ENCODE peak calls at places on chromosomes 5 and 9, in ten cellular contexts. J is CD8-positive, alpha-beta T cell; V is NCI-H1436; K is epithelial cell of esophagus; S is kidney glomerular epithelial cell; C is ecto neural progenitor cell; U is amniotic stem cell; E is stimulated activated CD4-positive, alpha-beta T cell treated with anti-CD3 and anti-CD28 coated beads, Interleukin-2, amount 100 ng/mL, for 24 hours; M is dorsolateral prefrontal cortex; Z is fibroblast of the aortic adventitia. Y is an unnamed sample.
A peak's percentile ranks its signal among the peaks of the same experiment; 100 is the strongest.

GRCh38 chr9:1184146-1184545 is 134.0 kb downstream of the DMRT2 start:
- DNase-seq in C (no peak), J (no peak), U (no peak), M (no peak), Z (no peak), E (no peak), K (no peak), V (no peak), S (no peak), Y (no peak)

GRCh38 chr5:154753792-154754191 is 1.4 kb upstream of the LARP1 start:
- DNase-seq in V (no peak), K (peak; percentile 61), E (no peak), U (peak; percentile 57), C (no peak), Z (peak; percentile 99), S (peak; percentile 47), M (peak; percentile 44), J (no peak), Y (peak; percentile 90)

GRCh38 chr5:82265052-82265451 is 13.1 kb downstream of the RPS23 start:
- DNase-seq in V (no peak), U (no peak), C (no peak), J (no peak), E (no peak), Z (peak; percentile 85), S (no peak), K (no peak), M (no peak), Y (no peak)

GRCh38 chr5:60163762-60164161 is 270.2 kb upstream of the PDE4D start:
- DNase-seq in S (no peak), E (no peak), M (no peak), J (no peak), K (no peak), V (no peak), Z (no peak), C (no peak), U (no peak), Y (no peak)

GRCh38 chr5:65157906-65158603 is 323.7 kb downstream of the ADAMTS6 start:
- DNase-seq in S (no peak), K (peak; percentile 69), E (no peak), Z (no peak), M (no peak), C (no peak), J (no peak), U (no peak), V (no peak), Y (no peak)

GRCh38 chr9:93156475-93157008 is 22.5 kb upstream of the NINJ1 start:
- DNase-seq in S (no peak), M (no peak), E (peak; percentile 41), J (no peak), Z (no peak), C (no peak), K (no peak), U (no peak), V (no peak), Y (no peak)

GRCh38 chr9:33677506-33677809 is 117.9 kb upstream of the PRSS3 start:
- DNase-seq in S (no peak), M (no peak), J (no peak), V (no peak), U (no peak), Z (peak; percentile 1), K (no peak), E (no peak), C (no peak), Y (no peak)

GRCh38 chr5:97192580-97193421 is 9.8 kb upstream of the RIOK2 start:
- DNase-seq in J (no peak), U (no peak), M (no peak), S (no peak), Z (no peak), E (no peak), C (peak; percentile 50), V (peak; percentile 56), K (peak; percentile 96), Y (no peak)

GRCh38 chr5:89204766-89205165 is 321.8 kb upstream of the MEF2C start:
- DNase-seq in S (no peak), K (no peak), Z (peak; percentile 21), C (no peak), J (no peak), M (no peak), E (no peak), U (no peak), V (no peak), Y (no peak)

GRCh38 chr9:36999728-37000333 is 34.2 kb downstream of the PAX5 start:
- DNase-seq in J (no peak), V (no peak), S (no peak), C (no peak), E (no peak), U (no peak), M (no peak), K (no peak), Z (no peak), Y (no peak)

GRCh38 chr5:111224561-111224989 is 391 bp downstream of the CAMK4 start:
- DNase-seq in E (peak; percentile 57), U (no peak), S (no peak), K (no peak), J (no peak), V (no peak), Z (no peak), C (no peak), M (peak; percentile 17), Y (no peak)